ENCODE peak calls at places on chromosomes 1 and 21, in seven cellular contexts. B, F, T, H, N, A and U are unnamed samples.

GRCh38 chr1:21781971-21782867 is 730 bp downstream of the USP48 start:
- DNase-seq in T (peak), N (peak), H (peak), B (peak), A (peak), F (no peak), U (no peak)

GRCh38 chr1:56265205-56265604 is 314.2 kb downstream of the PLPP3 start:
- DNase-seq in T (no peak), F (no peak), N (no peak), A (no peak), B (no peak), H (no peak), U (no peak)

GRCh38 chr1:96565546-96565945 is 156.0 kb upstream of the PTBP2 start:
- DNase-seq in F (no peak), T (no peak), B (no peak), N (no peak), H (no peak), A (no peak), U (no peak)

GRCh38 chr1:236239186-236239585 is 42.6 kb downstream of the ERO1B start:
- DNase-seq in B (no peak), A (no peak), T (no peak), N (peak), F (no peak), H (no peak), U (no peak)

GRCh38 chr1:235076504-235077162 is 52.0 kb downstream of the TOMM20 start:
- DNase-seq in T (no peak), A (no peak), N (no peak), F (no peak), H (no peak), B (peak), U (no peak)

GRCh38 chr1:160205974-160206369 is 788 bp downstream of the PEA15 start:
- DNase-seq in N (peak), B (no peak), A (peak), H (peak), F (peak), T (peak), U (no peak)

GRCh38 chr1:228048120-228048519 is 34.4 kb upstream of the ARF1 start:
- DNase-seq in T (no peak), H (no peak), A (no peak), N (no peak), B (no peak), F (no peak), U (no peak)

GRCh38 chr1:229940689-229941088 is 126.3 kb upstream of the GALNT2 start:
- DNase-seq in N (no peak), H (no peak), B (no peak), T (no peak), A (no peak), F (no peak), U (no peak)

GRCh38 chr1:99645699-99646531 is at the start of gene PALMD:
- DNase-seq in B (peak), H (no peak), N (no peak), A (peak), T (no peak), F (no peak), U (no peak)

GRCh38 chr1:10128081-10128765 is 82.1 kb upstream of the KIF1B start:
- DNase-seq in H (no peak), A (no peak), T (no peak), N (no peak), F (no peak), B (no peak), U (no peak)

GRCh38 chr1:6041432-6042062 is 4.1 kb upstream of the KCNAB2 start:
- DNase-seq in F (no peak), A (peak), N (no peak), B (peak), T (peak), H (peak), U (no peak)

GRCh38 chr1:153119491-153119971 is 6.2 kb upstream of the SPRR2F start:
- DNase-seq in B (no peak), T (no peak), F (no peak), A (no peak), N (no peak), H (no peak), U (no peak)

GRCh38 chr1:85577421-85578320 is 2.9 kb upstream of the CCN1 start:
- DNase-seq in H (no peak), N (peak), B (no peak), A (peak), T (no peak), F (no peak), U (no peak)

GRCh38 chr1:88697503-88697902 is 13.4 kb downstream of the PKN2 start:
- DNase-seq in A (no peak), H (no peak), F (no peak), B (no peak), T (no peak), N (no peak), U (no peak)

GRCh38 chr21:41560701-41561158 is 52.8 kb upstream of the TMPRSS2 start:
- DNase-seq in A (no peak), B (no peak), H (no peak), T (no peak), F (no peak), N (no peak), U (no peak)

GRCh38 chr1:18288609-18289219 is 181.1 kb downstream of the IGSF21 start:
- DNase-seq in A (no peak), B (no peak), N (no peak), H (no peak), F (no peak), T (no peak), U (no peak)

GRCh38 chr21:30227633-30228404 is 11.9 kb upstream of the CLDN8 start:
- DNase-seq in N (peak), B (no peak), A (peak), H (no peak), T (no peak), F (no peak), U (no peak)

GRCh38 chr1:7299329-7299799 is 471.7 kb upstream of the VAMP3 start:
- DNase-seq in F (no peak), B (no peak), A (peak), T (no peak), N (peak), H (no peak), U (no peak)

GRCh38 chr1:205172729-205173366 is 38.7 kb downstream of the DSTYK start:
- DNase-seq in H (no peak), B (no peak), T (no peak), N (peak), A (peak), F (no peak), U (no peak)